ENCODE peak calls at places on chromosomes 16 and 17, in five cellular contexts. One of them, this sample, is unnamed.

GRCh38 chr16:88959022-88959421 is 18.0 kb downstream of the CBFA2T3 start:
- DNase-seq in choroid plexus epithelial cell: no peak
- DNase-seq in prostate gland: no peak
- DNase-seq in A549: no peak
- DNase-seq in pancreas: no peak
- DNase-seq in this sample: no peak

GRCh38 chr17:4598776-4599504 is 14.6 kb downstream of the SMTNL2 start:
- DNase-seq in pancreas: no peak
- DNase-seq in A549: no peak
- DNase-seq in choroid plexus epithelial cell: peak
- DNase-seq in prostate gland: no peak
- DNase-seq in this sample: no peak

GRCh38 chr16:22425036-22425801 is 50.8 kb upstream of the CDR2 start:
- DNase-seq in A549: no peak
- DNase-seq in pancreas: no peak
- DNase-seq in choroid plexus epithelial cell: no peak
- DNase-seq in prostate gland: no peak
- DNase-seq in this sample: no peak

GRCh38 chr16:11560701-11561439 is 25.8 kb downstream of the LITAF start:
- DNase-seq in choroid plexus epithelial cell: peak
- DNase-seq in A549: no peak
- DNase-seq in pancreas: no peak
- DNase-seq in prostate gland: no peak
- DNase-seq in this sample: peak

GRCh38 chr17:67477687-67478086 is 100.6 kb downstream of the PITPNC1 start:
- DNase-seq in A549: no peak
- DNase-seq in pancreas: no peak
- DNase-seq in prostate gland: no peak
- DNase-seq in choroid plexus epithelial cell: no peak
- DNase-seq in this sample: peak

GRCh38 chr17:48543854-48544355 is 1.0 kb downstream of the HOXB2 start:
- DNase-seq in choroid plexus epithelial cell: no peak
- DNase-seq in pancreas: no peak
- DNase-seq in A549: no peak
- DNase-seq in prostate gland: no peak
- DNase-seq in this sample: no peak

GRCh38 chr17:79609616-79610150 is 1.2 kb downstream of the RBFOX3 start:
- DNase-seq in choroid plexus epithelial cell: no peak
- DNase-seq in A549: peak
- DNase-seq in pancreas: no peak
- DNase-seq in prostate gland: no peak
- DNase-seq in this sample: no peak

GRCh38 chr17:7512105-7512504 is 27.9 kb downstream of the POLR2A start:
- DNase-seq in prostate gland: no peak
- DNase-seq in pancreas: no peak
- DNase-seq in A549: no peak
- DNase-seq in choroid plexus epithelial cell: no peak
- DNase-seq in this sample: no peak

GRCh38 chr17:66255112-66255511 is 25.9 kb upstream of the APOH start:
- DNase-seq in prostate gland: peak
- DNase-seq in A549: peak
- DNase-seq in pancreas: peak
- DNase-seq in choroid plexus epithelial cell: peak
- DNase-seq in this sample: peak

GRCh38 chr17:51000835-51001638 is 119.6 kb downstream of the SPAG9 start:
- DNase-seq in pancreas: no peak
- DNase-seq in choroid plexus epithelial cell: peak
- DNase-seq in A549: peak
- DNase-seq in prostate gland: peak
- DNase-seq in this sample: peak

GRCh38 chr16:22397459-22397858 is 23.0 kb upstream of the CDR2 start:
- DNase-seq in prostate gland: no peak
- DNase-seq in A549: no peak
- DNase-seq in pancreas: no peak
- DNase-seq in choroid plexus epithelial cell: peak
- DNase-seq in this sample: peak

GRCh38 chr17:49845210-49845782 is 2.6 kb downstream of the TAC4 start:
- DNase-seq in A549: no peak
- DNase-seq in prostate gland: no peak
- DNase-seq in pancreas: no peak
- DNase-seq in choroid plexus epithelial cell: no peak
- DNase-seq in this sample: no peak

GRCh38 chr16:495127-495748 is 32.3 kb upstream of the CAPN15 start:
- DNase-seq in prostate gland: no peak
- DNase-seq in choroid plexus epithelial cell: peak
- DNase-seq in pancreas: no peak
- DNase-seq in A549: peak
- DNase-seq in this sample: peak

GRCh38 chr17:82414548-82415281 is 3.4 kb upstream of the HEXD start:
- DNase-seq in A549: peak
- DNase-seq in choroid plexus epithelial cell: peak
- DNase-seq in pancreas: peak
- DNase-seq in prostate gland: peak
- DNase-seq in this sample: peak

GRCh38 chr17:75840779-75841123 is 3.5 kb downstream of the UNC13D start:
- DNase-seq in A549: no peak
- DNase-seq in pancreas: no peak
- DNase-seq in prostate gland: no peak
- DNase-seq in choroid plexus epithelial cell: no peak
- DNase-seq in this sample: no peak

GRCh38 chr16:30997000-30997886 is 12.2 kb downstream of the HSD3B7 start:
- DNase-seq in choroid plexus epithelial cell: peak
- DNase-seq in pancreas: peak
- DNase-seq in prostate gland: peak
- DNase-seq in A549: peak
- DNase-seq in this sample: peak

GRCh38 chr16:30998852-30999761 is 11.3 kb downstream of the STX1B start:
- DNase-seq in pancreas: no peak
- DNase-seq in choroid plexus epithelial cell: no peak
- DNase-seq in prostate gland: no peak
- DNase-seq in A549: no peak
- DNase-seq in this sample: no peak

GRCh38 chr16:30996324-30996999 is 11.5 kb downstream of the HSD3B7 start:
- DNase-seq in choroid plexus epithelial cell: no peak
- DNase-seq in prostate gland: no peak
- DNase-seq in A549: peak
- DNase-seq in pancreas: no peak
- DNase-seq in this sample: no peak

GRCh38 chr16:30995927-30996323 is 10.9 kb downstream of the HSD3B7 start:
- DNase-seq in choroid plexus epithelial cell: no peak
- DNase-seq in prostate gland: no peak
- DNase-seq in pancreas: no peak
- DNase-seq in A549: no peak
- DNase-seq in this sample: no peak

GRCh38 chr16:30997887-30998711 is 12.3 kb downstream of the STX1B start:
- DNase-seq in pancreas: no peak
- DNase-seq in prostate gland: no peak
- DNase-seq in A549: peak
- DNase-seq in choroid plexus epithelial cell: peak
- DNase-seq in this sample: peak
- H3K4me3 ChIP-seq in pancreas: no peak
- H3K4me3 ChIP-seq in prostate gland: no peak
- H3K4me3 ChIP-seq in A549: peak
- H3K4me3 ChIP-seq in choroid plexus epithelial cell: peak
- H3K4me3 ChIP-seq in this sample: peak

GRCh38 chr16:67104061-67104460 is 5.7 kb upstream of the PHAF1 start:
- DNase-seq in pancreas: peak
- DNase-seq in A549: peak
- DNase-seq in choroid plexus epithelial cell: peak
- DNase-seq in prostate gland: no peak
- DNase-seq in this sample: no peak
- TF ChIP-seq CTCF in pancreas: no peak
- TF ChIP-seq CTCF in A549: peak
- TF ChIP-seq CTCF in choroid plexus epithelial cell: peak
- TF ChIP-seq CTCF in prostate gland: no peak
- TF ChIP-seq CTCF in this sample: peak

GRCh38 chr16:3086596-3087242 is 12.4 kb downstream of the ZSCAN10 start:
- DNase-seq in A549: no peak
- DNase-seq in choroid plexus epithelial cell: no peak
- DNase-seq in pancreas: no peak
- DNase-seq in prostate gland: no peak
- DNase-seq in this sample: no peak

GRCh38 chr16:3085868-3086595 is 13.1 kb downstream of the ZSCAN10 start:
- DNase-seq in A549: no peak
- DNase-seq in choroid plexus epithelial cell: no peak
- DNase-seq in pancreas: no peak
- DNase-seq in prostate gland: no peak
- DNase-seq in this sample: no peak

GRCh38 chr16:3087243-3087791 is 11.8 kb downstream of the ZSCAN10 start:
- DNase-seq in A549: peak
- DNase-seq in pancreas: no peak
- DNase-seq in choroid plexus epithelial cell: no peak
- DNase-seq in prostate gland: no peak
- DNase-seq in this sample: no peak

GRCh38 chr16:3087836-3088235 is 11.3 kb downstream of the ZSCAN10 start:
- DNase-seq in choroid plexus epithelial cell: no peak
- DNase-seq in pancreas: no peak
- DNase-seq in A549: no peak
- DNase-seq in prostate gland: no peak
- DNase-seq in this sample: no peak

DNA sequence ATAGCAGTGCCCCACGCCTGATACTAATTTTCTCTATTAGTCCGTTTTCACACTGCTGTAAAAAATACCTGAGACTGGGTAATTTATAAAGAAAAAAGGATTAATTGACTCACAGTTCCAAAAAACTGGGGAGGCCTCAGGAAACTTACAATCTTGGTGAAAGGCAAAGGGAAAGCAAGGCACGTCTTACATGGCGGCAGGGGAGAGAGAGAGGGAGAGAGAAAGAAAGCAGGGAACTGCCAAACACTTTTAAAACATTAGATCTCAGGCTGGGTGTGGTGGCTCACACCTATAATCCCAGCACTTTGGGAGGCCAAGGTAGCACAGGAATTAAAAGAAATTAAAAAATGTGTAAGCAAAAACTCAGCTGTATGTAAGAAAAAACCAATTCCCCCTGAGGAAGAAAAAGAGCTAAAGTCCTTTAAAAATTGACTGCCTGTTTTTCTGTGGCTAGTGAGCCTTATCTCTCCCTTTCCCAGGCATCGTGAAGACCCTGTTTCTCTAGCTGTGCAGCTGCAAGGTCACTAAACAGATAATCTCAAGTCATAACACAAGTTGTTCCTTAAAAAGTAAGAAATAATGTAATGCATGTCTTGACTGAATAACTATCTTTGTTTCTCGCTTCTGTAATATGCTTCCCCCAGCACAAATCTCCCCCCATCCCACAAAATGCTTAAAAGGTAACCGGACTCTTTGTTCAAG is 14.0 kb downstream of the ZSCAN10 start:
- DNase-seq in A549: no peak
- DNase-seq in prostate gland: no peak
- DNase-seq in pancreas: no peak
- DNase-seq in choroid plexus epithelial cell: no peak
- DNase-seq in this sample: no peak
- H3K4me3 ChIP-seq in A549: no peak
- H3K4me3 ChIP-seq in prostate gland: no peak
- H3K4me3 ChIP-seq in pancreas: no peak
- H3K4me3 ChIP-seq in choroid plexus epithelial cell: no peak
- H3K4me3 ChIP-seq in this sample: no peak

GRCh38 chr17:43427362-43428043 is 28.7 kb downstream of the ARL4D start:
- DNase-seq in pancreas: no peak
- DNase-seq in choroid plexus epithelial cell: no peak
- DNase-seq in prostate gland: no peak
- DNase-seq in A549: no peak
- DNase-seq in this sample: no peak

GRCh38 chr17:43431741-43432523 is 33.1 kb downstream of the ARL4D start:
- DNase-seq in prostate gland: no peak
- DNase-seq in choroid plexus epithelial cell: peak
- DNase-seq in pancreas: no peak
- DNase-seq in A549: no peak
- DNase-seq in this sample: no peak

GRCh38 chr17:43423777-43424455 is 25.1 kb downstream of the ARL4D start:
- DNase-seq in A549: no peak
- DNase-seq in choroid plexus epithelial cell: no peak
- DNase-seq in pancreas: no peak
- DNase-seq in prostate gland: no peak
- DNase-seq in this sample: no peak

GRCh38 chr17:43430936-43431649 is 32.3 kb downstream of the ARL4D start:
- DNase-seq in prostate gland: no peak
- DNase-seq in pancreas: no peak
- DNase-seq in choroid plexus epithelial cell: no peak
- DNase-seq in A549: no peak
- DNase-seq in this sample: no peak

GRCh38 chr17:43428524-43428923 is 29.7 kb downstream of the ARL4D start:
- DNase-seq in A549: no peak
- DNase-seq in pancreas: no peak
- DNase-seq in prostate gland: no peak
- DNase-seq in choroid plexus epithelial cell: no peak
- DNase-seq in this sample: no peak
- TF ChIP-seq CTCF in A549: peak
- TF ChIP-seq CTCF in pancreas: no peak
- TF ChIP-seq CTCF in prostate gland: no peak
- TF ChIP-seq CTCF in choroid plexus epithelial cell: peak
- TF ChIP-seq CTCF in this sample: peak

GRCh38 chr16:35208001-35208935 is 1748.9 kb downstream of the TP53TG3F start:
- DNase-seq in A549: no peak
- DNase-seq in choroid plexus epithelial cell: no peak
- DNase-seq in pancreas: no peak
- DNase-seq in prostate gland: no peak
- DNase-seq in this sample: no peak
- H3K4me3 ChIP-seq in A549: no peak
- H3K4me3 ChIP-seq in choroid plexus epithelial cell: no peak
- H3K4me3 ChIP-seq in pancreas: no peak
- H3K4me3 ChIP-seq in prostate gland: no peak
- H3K4me3 ChIP-seq in this sample: no peak

GRCh38 chr16:55123652-55124051 is 193.0 kb downstream of the IRX5 start:
- DNase-seq in prostate gland: no peak
- DNase-seq in A549: no peak
- DNase-seq in pancreas: no peak
- DNase-seq in choroid plexus epithelial cell: no peak
- DNase-seq in this sample: no peak

GRCh38 chr16:55116165-55116894 is 185.7 kb downstream of the IRX5 start:
- DNase-seq in prostate gland: no peak
- DNase-seq in choroid plexus epithelial cell: no peak
- DNase-seq in A549: no peak
- DNase-seq in pancreas: no peak
- DNase-seq in this sample: peak

GRCh38 chr16:55118701-55119260 is 188.1 kb downstream of the IRX5 start:
- DNase-seq in pancreas: no peak
- DNase-seq in A549: no peak
- DNase-seq in prostate gland: no peak
- DNase-seq in choroid plexus epithelial cell: no peak
- DNase-seq in this sample: no peak

GRCh38 chr16:55115506-55115905 is 184.8 kb downstream of the IRX5 start:
- DNase-seq in choroid plexus epithelial cell: no peak
- DNase-seq in prostate gland: no peak
- DNase-seq in A549: no peak
- DNase-seq in pancreas: no peak
- DNase-seq in this sample: no peak

GRCh38 chr16:55120408-55120807 is 189.7 kb downstream of the IRX5 start:
- DNase-seq in A549: peak
- DNase-seq in choroid plexus epithelial cell: no peak
- DNase-seq in pancreas: no peak
- DNase-seq in prostate gland: no peak
- DNase-seq in this sample: no peak
- TF ChIP-seq CTCF in A549: no peak
- TF ChIP-seq CTCF in choroid plexus epithelial cell: no peak
- TF ChIP-seq CTCF in pancreas: no peak
- TF ChIP-seq CTCF in prostate gland: no peak
- TF ChIP-seq CTCF in this sample: no peak

GRCh38 chr16:2483160-2483559 is 8.2 kb downstream of the TBC1D24 start:
- DNase-seq in A549: no peak
- DNase-seq in pancreas: peak
- DNase-seq in choroid plexus epithelial cell: no peak
- DNase-seq in prostate gland: no peak
- DNase-seq in this sample: no peak
- H3K4me3 ChIP-seq in A549: no peak
- H3K4me3 ChIP-seq in pancreas: peak
- H3K4me3 ChIP-seq in choroid plexus epithelial cell: no peak
- H3K4me3 ChIP-seq in prostate gland: peak
- H3K4me3 ChIP-seq in this sample: no peak